ENCODE peak calls at places on chromosomes 7 and 10, in ten cellular contexts. J is heart left ventricle; F is right cardiac atrium; N is neuronal stem cell; H is CD8-positive, alpha-beta T cell; X is esophagus squamous epithelium; M is A549; S is HAP-1; U is CD8-positive, alpha-beta memory T cell; Y is suprapubic skin. D is an unnamed sample.

GRCh38 chr10:6649903-6650302 is 69.8 kb upstream of the PRKCQ start:
- DNase-seq in Y (no peak), S (no peak), X (no peak), M (no peak), J (no peak), F (no peak), H (no peak), N (no peak), U (no peak), D (no peak)

GRCh38 chr10:87722716-87723115 is 63.0 kb downstream of the PAPSS2 start:
- DNase-seq in N (no peak), J (no peak), X (no peak), H (no peak), M (no peak), F (no peak), U (no peak), S (no peak), Y (no peak), D (no peak)

GRCh38 chr7:28142650-28143049 is 37.9 kb downstream of the JAZF1 start:
- DNase-seq in H (no peak), J (no peak), S (no peak), F (no peak), Y (no peak), U (no peak), X (no peak), M (no peak), N (no peak), D (no peak)

GRCh38 chr7:107355616-107356015 is 114.2 kb upstream of the GPR22 start:
- DNase-seq in J (no peak), N (no peak), Y (no peak), F (no peak), M (no peak), H (no peak), U (no peak), S (no peak), X (no peak), D (no peak)

GRCh38 chr10:120511165-120511564 is 54.1 kb downstream of the PLPP4 start:
- DNase-seq in N (no peak), H (no peak), F (no peak), S (no peak), Y (no peak), M (no peak), J (no peak), X (no peak), U (no peak), D (no peak)

GRCh38 chr7:64521409-64521984 is 41.4 kb downstream of the ZNF680 start:
- DNase-seq in H (no peak), N (no peak), U (no peak), F (no peak), X (no peak), J (no peak), Y (no peak), S (no peak), M (no peak), D (no peak)

GRCh38 chr7:131010029-131010705 is 276.2 kb upstream of the KLF14 start:
- DNase-seq in M (no peak), F (peak; percentile 31), X (no peak), U (no peak), N (no peak), S (no peak), J (no peak), H (no peak), Y (no peak), D (no peak)

GRCh38 chr7:111953611-111954010 is 252.6 kb downstream of the DOCK4 start:
- DNase-seq in F (no peak), X (no peak), U (no peak), M (peak; percentile 62), H (no peak), S (no peak), J (no peak), N (no peak), Y (no peak), D (no peak)

GRCh38 chr10:714214-714613 is 24.7 kb upstream of the DIP2C start:
- DNase-seq in J (no peak), M (no peak), S (no peak), U (no peak), Y (no peak), F (no peak), H (no peak), X (no peak), N (no peak), D (no peak)

GRCh38 chr10:70651661-70652060 is 20.6 kb upstream of the ADAMTS14 start:
- DNase-seq in S (no peak), H (no peak), U (no peak), N (no peak), X (no peak), M (peak; percentile 40), Y (no peak), J (no peak), F (no peak), D (peak; percentile 70)

GRCh38 chr7:158740657-158741293 is 36.2 kb upstream of the NCAPG2 start:
- DNase-seq in H (no peak), M (peak; percentile 80), Y (no peak), F (peak; percentile 81), N (no peak), S (no peak), X (no peak), J (no peak), U (no peak), D (no peak)

GRCh38 chr10:121185816-121186215 is 334.7 kb downstream of the WDR11 start:
- DNase-seq in H (no peak), N (no peak), U (no peak), J (no peak), M (no peak), X (no peak), F (no peak), S (no peak), Y (no peak), D (no peak)

GRCh38 chr10:129706081-129706480 is 239.0 kb downstream of the MGMT start:
- DNase-seq in X (no peak), U (no peak), F (no peak), N (no peak), M (no peak), H (no peak), J (no peak), S (no peak), Y (no peak), D (peak; percentile 92)

GRCh38 chr7:150940446-150941102 is 37.5 kb downstream of the KCNH2 start:
- DNase-seq in S (no peak), X (no peak), M (no peak), F (no peak), Y (no peak), U (peak; percentile 22), N (no peak), H (no peak), J (no peak), D (no peak)

GRCh38 chr7:150939052-150939810 is 38.9 kb downstream of the KCNH2 start:
- DNase-seq in F (no peak), M (no peak), X (no peak), H (no peak), Y (peak; percentile 25), N (no peak), S (no peak), J (no peak), U (no peak), D (no peak)

GRCh38 chr7:150936018-150936417 is 42.1 kb downstream of the KCNH2 start:
- DNase-seq in U (no peak), M (no peak), J (no peak), Y (no peak), S (no peak), N (no peak), F (no peak), X (no peak), H (no peak), D (no peak)

GRCh38 chr7:150937848-150938561 is 40.1 kb downstream of the KCNH2 start:
- DNase-seq in H (no peak), S (no peak), J (no peak), Y (peak; percentile 40), M (no peak), F (no peak), X (no peak), N (no peak), U (no peak), D (no peak)

GRCh38 chr7:150938566-150938965 is 39.6 kb downstream of the KCNH2 start:
- DNase-seq in U (no peak), N (no peak), S (no peak), M (no peak), X (no peak), H (no peak), F (no peak), J (no peak), Y (no peak), D (no peak)
- H3K4me1 ChIP-seq in U (peaks cover 44% of the 10 kb centered on the region), N (no peaks in the 10 kb centered on the region), S (no peaks in the 10 kb centered on the region), M (no peaks in the 10 kb centered on the region), X (no peaks in the 10 kb centered on the region), H (peaks cover 40% of the 10 kb centered on the region), F (peaks cover 4% of the 10 kb centered on the region), J (no peaks in the 10 kb centered on the region), Y (peaks cover 23% of the 10 kb centered on the region), D (peaks cover 9% of the 10 kb centered on the region)

GRCh38 chr10:126288547-126289493 is 99.5 kb downstream of the ADAM12 start:
- DNase-seq in M (no peak), F (no peak), J (no peak), S (no peak), H (no peak), N (no peak), Y (no peak), U (no peak), X (no peak), D (no peak)
- H3K4me3 ChIP-seq in M (no peak overlapping the region), F (no peak overlapping the region), J (no peak overlapping the region), S (no peak overlapping the region), H (no peak overlapping the region), N (no peak overlapping the region), Y (no peak overlapping the region), U (no peak overlapping the region), X (no peak overlapping the region), D (no peak overlapping the region)

GRCh38 chr7:47491637-47492036 is 90.3 kb downstream of the TNS3 start:
- DNase-seq in X (no peak), S (no peak), U (no peak), F (no peak), J (no peak), N (no peak), M (no peak), H (no peak), Y (no peak), D (no peak)
- H3K4me1 ChIP-seq in X (peaks cover 12% of the 10 kb centered on the region), S (peaks cover 26% of the 10 kb centered on the region), U (no peaks in the 10 kb centered on the region), F (peaks cover 26% of the 10 kb centered on the region), J (no peaks in the 10 kb centered on the region), N (peaks cover 9% of the 10 kb centered on the region), M (peaks cover 90% of the 10 kb centered on the region), H (no peaks in the 10 kb centered on the region), Y (peaks cover 10% of the 10 kb centered on the region), D (peaks cover 21% of the 10 kb centered on the region)

DNA sequence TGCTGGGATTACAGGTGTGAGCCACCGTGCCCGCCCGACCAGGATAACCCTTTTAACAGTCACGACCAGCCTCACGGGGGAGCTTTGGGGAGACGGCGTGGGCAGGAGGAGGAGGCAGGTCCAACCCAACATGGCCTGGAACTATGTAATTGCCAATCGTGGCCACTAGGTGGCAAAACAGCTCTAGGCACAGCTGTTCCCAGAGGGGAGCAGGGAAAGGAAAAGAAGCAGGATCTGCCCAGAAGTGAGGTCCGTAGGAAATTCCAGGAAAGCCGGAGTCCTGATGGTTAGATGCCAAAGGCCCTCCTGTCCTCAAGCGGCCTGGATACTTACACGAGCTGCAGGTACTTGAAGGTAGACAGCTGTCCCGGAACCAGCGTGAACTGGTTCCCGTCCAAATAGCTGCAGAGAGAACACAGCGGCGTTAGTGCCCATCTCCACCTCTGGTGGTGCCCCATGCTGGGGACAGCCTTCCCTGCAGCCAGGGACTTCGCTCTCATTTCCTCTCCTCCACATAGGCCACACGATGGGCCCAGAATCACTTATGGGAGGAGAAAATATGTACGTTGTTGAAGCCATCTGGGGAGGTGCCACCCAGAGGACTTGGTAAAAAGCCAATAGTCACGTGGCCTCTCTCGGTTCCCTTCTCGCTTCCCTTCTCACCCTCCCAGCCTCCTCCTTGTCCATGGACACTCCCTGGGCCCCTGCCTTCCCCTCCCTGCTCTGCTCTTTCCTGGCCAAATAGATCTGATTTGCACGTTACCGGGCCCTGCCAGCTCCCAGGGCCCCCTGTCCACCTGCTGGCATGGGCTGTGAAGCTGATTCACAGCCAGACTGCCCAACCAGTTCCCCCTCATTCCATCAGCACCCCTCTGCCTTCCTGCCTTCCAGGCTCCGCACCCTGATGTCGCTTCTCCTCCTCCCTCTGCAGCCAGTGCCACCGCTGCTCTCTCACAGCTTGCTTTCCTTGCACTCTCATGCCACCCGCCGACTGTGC is 148.1 kb downstream of the SLIT1 start:
- DNase-seq in H (peak; percentile 35), M (peak; percentile 85), Y (peak; percentile 83), U (peak; percentile 75), J (peak; percentile 81), S (peak; percentile 71), F (peak; percentile 87), N (peak; percentile 82), X (no peak), D (no peak)
- H3K4me3 ChIP-seq in H (peak overlapping the region; percentile 44), M (peak overlapping the region; percentile 33), Y (peak overlapping the region; percentile 47), U (peak overlapping the region; percentile 68), J (peak overlapping the region; percentile 58), S (no peak overlapping the region), F (peak overlapping the region; percentile 46), N (no peak overlapping the region), X (peak overlapping the region; percentile 26), D (peak overlapping the region; percentile 50)